ENCODE peak calls at places on chromosomes 13 and 19, in ten cellular contexts. W, S, L, N, B, K, T, E, F and Y are unnamed samples.

GRCh38 chr13:94352057-94352456 is 127.4 kb downstream of the DCT start:
- DNase-seq in K (peak), F (no peak), S (no peak), E (no peak), W (no peak), L (no peak), N (no peak), T (no peak), B (no peak), Y (no peak)

GRCh38 chr19:18419699-18420460 is 682 bp downstream of the SSBP4 start:
- DNase-seq in W (peak), F (no peak), T (no peak), S (no peak), K (no peak), E (peak), B (peak), L (no peak), N (no peak), Y (peak)

GRCh38 chr19:12137541-12137940 is 2.6 kb downstream of the ZNF20 start:
- DNase-seq in W (peak), T (no peak), S (no peak), N (no peak), E (no peak), F (no peak), L (no peak), B (peak), K (no peak), Y (no peak)

GRCh38 chr19:4012092-4012974 is 4.8 kb downstream of the PIAS4 start:
- DNase-seq in N (no peak), S (no peak), E (no peak), B (no peak), F (no peak), K (no peak), W (peak), T (no peak), L (no peak), Y (no peak)

GRCh38 chr19:54573330-54573872 is at the start of gene LILRA2:
- DNase-seq in L (no peak), T (peak), S (no peak), F (no peak), E (no peak), N (no peak), K (no peak), W (no peak), B (peak), Y (no peak)

GRCh38 chr19:41195675-41196497 is 2.9 kb downstream of the CYP2S1 start:
- DNase-seq in L (no peak), T (no peak), W (no peak), K (peak), F (no peak), N (no peak), S (no peak), B (peak), E (no peak), Y (no peak)

GRCh38 chr13:108609353-108609752 is 20.1 kb upstream of the MYO16 start:
- DNase-seq in L (no peak), W (peak), B (peak), T (no peak), K (peak), S (no peak), F (peak), N (no peak), E (no peak), Y (no peak)

GRCh38 chr19:1259206-1259872 is 9.8 kb upstream of the CIRBP start:
- DNase-seq in W (peak), N (no peak), K (peak), T (no peak), S (no peak), B (peak), F (peak), L (no peak), E (peak), Y (peak)